ENCODE peak calls at places on chromosomes 1 and 21, in seven cellular contexts. A, Y, Z, T, S, X and O are unnamed samples.

GRCh38 chr1:3372317-3372716 is 82.1 kb upstream of the ARHGEF16 start:
- DNase-seq in A (no peak), Y (no peak), Z (no peak), T (no peak), S (peak; percentile 51), X (no peak), O (no peak)

GRCh38 chr1:42940851-42941639 is 17.6 kb downstream of the SLC2A1 start:
- DNase-seq in A (peak; percentile 91), Y (no peak), Z (peak; percentile 89), T (peak; percentile 89), S (no peak), X (no peak), O (no peak)

GRCh38 chr1:239771550-239771949 is 320.1 kb upstream of the FMN2 start:
- DNase-seq in A (no peak), Y (no peak), Z (no peak), T (no peak), S (no peak), X (no peak), O (no peak)

GRCh38 chr1:204376919-204377799 is 17.4 kb upstream of the PLEKHA6 start:
- DNase-seq in A (no peak), Y (no peak), Z (no peak), T (no peak), S (no peak), X (peak; percentile 96), O (no peak)

GRCh38 chr21:39441502-39442475 is 3.8 kb downstream of the LCA5L start:
- DNase-seq in A (no peak), Y (no peak), Z (no peak), T (peak; percentile 68), S (no peak), X (peak; percentile 37), O (peak; percentile 66)

GRCh38 chr1:39269791-39270342 is 65.4 kb downstream of the MACF1 start:
- DNase-seq in A (no peak), Y (peak; percentile 45), Z (no peak), T (peak; percentile 82), S (no peak), X (no peak), O (no peak)

GRCh38 chr1:155185783-155186265 is 12.2 kb downstream of the TRIM46 start:
- DNase-seq in A (no peak), Y (no peak), Z (no peak), T (no peak), S (no peak), X (no peak), O (no peak)

GRCh38 chr1:198699167-198700015 is 60.6 kb downstream of the PTPRC start:
- DNase-seq in A (no peak), Y (no peak), Z (no peak), T (peak; percentile 28), S (peak; percentile 76), X (peak; percentile 79), O (peak; percentile 66)

GRCh38 chr1:51963592-51964308 is 26.8 kb downstream of the RAB3B start:
- DNase-seq in A (no peak), Y (no peak), Z (no peak), T (no peak), S (no peak), X (no peak), O (no peak)

GRCh38 chr1:125085720-125086591 is 3901.2 kb downstream of the SRGAP2C start:
- DNase-seq in A (no peak), Y (no peak), Z (no peak), T (no peak), S (no peak), X (no peak), O (no peak)

GRCh38 chr1:78370356-78370755 is 120.4 kb upstream of the PTGFR start:
- DNase-seq in A (no peak), Y (no peak), Z (no peak), T (peak; percentile 53), S (no peak), X (no peak), O (peak; percentile 61)

GRCh38 chr1:91672601-91673161 is 172.0 kb downstream of the CDC7 start:
- DNase-seq in A (no peak), Y (no peak), Z (no peak), T (no peak), S (no peak), X (no peak), O (no peak)

GRCh38 chr21:29299906-29300546 is 1.3 kb downstream of the BACH1 start:
- DNase-seq in A (no peak), Y (no peak), Z (no peak), T (peak; percentile 92), S (peak; percentile 55), X (peak; percentile 30), O (peak; percentile 88)

GRCh38 chr1:201721131-201722049 is 107.6 kb upstream of the IPO9 start:
- DNase-seq in A (no peak), Y (peak; percentile 64), Z (no peak), T (peak; percentile 65), S (no peak), X (no peak), O (peak; percentile 69)

GRCh38 chr1:53468374-53468773 is 9.2 kb downstream of the DMRTB1 start:
- DNase-seq in A (no peak), Y (no peak), Z (no peak), T (no peak), S (peak; percentile 31), X (no peak), O (no peak)

GRCh38 chr1:53470155-53470554 is 11.0 kb downstream of the DMRTB1 start:
- DNase-seq in A (no peak), Y (peak; percentile 77), Z (no peak), T (peak; percentile 81), S (no peak), X (peak; percentile 61), O (peak; percentile 92)

GRCh38 chr1:53469373-53469772 is 10.2 kb downstream of the DMRTB1 start:
- DNase-seq in A (no peak), Y (no peak), Z (no peak), T (no peak), S (no peak), X (no peak), O (no peak)

GRCh38 chr1:53471000-53471399 is 11.8 kb downstream of the DMRTB1 start:
- DNase-seq in A (no peak), Y (no peak), Z (no peak), T (no peak), S (no peak), X (no peak), O (no peak)

GRCh38 chr1:53470584-53470983 is 11.4 kb downstream of the DMRTB1 start:
- DNase-seq in A (no peak), Y (no peak), Z (no peak), T (no peak), S (no peak), X (no peak), O (no peak)
- TF ChIP-seq CTCF in A (no peak), Y (no peak), Z (no peak), T (no peak), S (no peak), X (no peak), O (no peak)

GRCh38 chr21:26117324-26117971 is 53.1 kb downstream of the APP start:
- DNase-seq in A (no peak), Y (no peak), Z (no peak), T (no peak), S (no peak), X (no peak), O (no peak)

GRCh38 chr21:26118928-26119540 is 51.5 kb downstream of the APP start:
- DNase-seq in A (no peak), Y (no peak), Z (no peak), T (no peak), S (no peak), X (no peak), O (no peak)

GRCh38 chr21:26119906-26120305 is 50.7 kb downstream of the APP start:
- DNase-seq in A (no peak), Y (no peak), Z (no peak), T (no peak), S (no peak), X (no peak), O (no peak)

GRCh38 chr21:26116456-26117011 is 54.0 kb downstream of the APP start:
- DNase-seq in A (no peak), Y (no peak), Z (no peak), T (peak; percentile 57), S (no peak), X (peak; percentile 30), O (no peak)

DNA sequence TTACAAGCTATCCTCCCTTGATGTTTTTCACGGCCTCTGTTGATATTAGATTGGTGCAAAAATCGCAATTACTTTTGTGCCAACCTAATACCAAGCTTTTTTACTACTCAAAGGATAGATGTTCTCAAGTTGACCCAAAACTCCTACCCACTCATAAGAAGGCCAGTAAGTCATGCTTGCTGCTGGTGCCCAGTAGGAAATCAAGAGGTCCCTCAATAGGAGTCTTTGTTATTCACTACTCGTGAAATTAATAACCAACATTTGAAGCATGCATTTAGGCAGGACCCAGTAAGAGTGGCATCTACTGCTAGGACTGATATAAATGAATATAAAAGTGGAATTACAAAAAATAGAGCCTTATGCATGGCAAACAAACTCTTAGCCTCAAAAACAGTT is 52.6 kb downstream of the APP start:
- DNase-seq in A (no peak), Y (no peak), Z (no peak), T (no peak), S (no peak), X (no peak), O (no peak)
- H3K4me1 ChIP-seq in A (peaks cover 9% of the 10 kb centered on the region), Y (peaks cover 4% of the 10 kb centered on the region), Z (no peaks in the 10 kb centered on the region), T (no peaks in the 10 kb centered on the region), S (no peaks in the 10 kb centered on the region), X (peaks cover 23% of the 10 kb centered on the region), O (peaks cover 19% of the 10 kb centered on the region)

DNA sequence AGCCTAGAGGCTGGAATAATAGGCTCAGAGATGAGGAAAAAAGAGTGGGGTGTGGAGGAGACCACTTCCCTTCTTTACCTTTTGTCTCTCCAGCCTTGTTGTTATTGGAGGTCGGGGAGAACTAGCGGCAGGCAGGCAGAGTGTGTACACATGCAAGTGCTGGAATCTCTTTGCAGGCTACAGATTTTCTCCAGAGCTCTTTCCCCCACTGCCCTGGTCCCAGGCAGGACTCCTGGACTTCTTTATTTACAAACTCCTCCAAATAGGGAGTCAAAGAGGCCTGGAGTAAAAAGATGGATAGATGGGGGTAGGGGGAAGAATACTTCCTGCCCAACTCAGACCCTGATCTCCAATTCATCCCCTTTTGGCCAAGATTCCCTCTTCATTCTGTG is 697 bp downstream of the CA14 start:
- DNase-seq in A (no peak), Y (no peak), Z (no peak), T (no peak), S (no peak), X (no peak), O (no peak)
- H3K4me3 ChIP-seq in A (no peak overlapping the region), Y (no peak overlapping the region), Z (no peak overlapping the region), T (no peak overlapping the region), S (no peak overlapping the region), X (no peak overlapping the region), O (peak overlapping the region; percentile 61)

DNA sequence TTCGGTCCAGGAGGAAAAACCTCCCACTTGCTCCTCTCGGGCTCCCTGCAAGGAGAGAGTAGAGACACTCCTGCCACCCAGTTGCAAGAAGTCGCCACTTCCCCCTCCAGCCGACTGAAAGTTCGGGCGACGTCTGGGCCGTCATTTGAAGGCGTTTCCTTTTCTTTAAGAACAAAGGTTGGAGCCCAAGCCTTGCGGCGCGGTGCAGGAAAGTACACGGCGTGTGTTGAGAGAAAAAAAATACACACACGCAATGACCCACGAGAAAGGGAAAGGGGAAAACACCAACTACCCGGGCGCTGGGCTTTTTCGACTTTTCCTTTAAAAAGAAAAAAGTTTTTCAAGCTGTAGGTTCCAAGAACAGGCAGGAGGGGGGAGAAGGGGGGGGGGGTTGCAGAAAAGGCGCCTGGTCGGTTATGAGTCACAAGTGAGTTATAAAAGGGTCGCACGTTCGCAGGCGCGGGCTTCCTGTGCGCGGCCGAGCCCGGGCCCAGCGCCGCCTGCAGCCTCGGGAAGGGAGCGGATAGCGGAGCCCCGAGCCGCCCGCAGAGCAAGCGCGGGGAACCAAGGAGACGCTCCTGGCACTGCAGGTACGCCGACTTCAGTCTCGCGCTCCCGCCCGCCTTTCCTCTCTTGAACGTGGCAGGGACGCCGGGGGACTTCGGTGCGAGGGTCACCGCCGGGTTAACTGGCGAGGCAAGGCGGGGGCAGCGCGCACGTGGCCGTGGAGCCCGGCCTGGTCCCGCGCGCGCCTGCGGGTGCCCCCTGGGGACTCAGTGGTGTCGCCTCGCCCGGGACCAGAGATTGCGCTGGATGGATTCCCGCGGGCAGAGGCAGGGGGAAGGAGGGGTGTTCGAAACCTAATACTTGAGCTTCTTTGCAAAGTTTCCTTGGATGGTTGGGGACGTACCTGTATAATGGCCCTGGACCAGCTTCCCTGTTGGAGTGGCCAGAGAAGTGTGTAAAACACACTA is 45.3 kb downstream of the MRPL39 start:
- DNase-seq in A (no peak), Y (peak; percentile 54), Z (no peak), T (peak; percentile 80), S (peak; percentile 73), X (peak; percentile 51), O (peak; percentile 45)
- TF ChIP-seq CTCF in A (peak; percentile 41), Y (no peak), Z (no peak), T (peak; percentile 23), S (no peak), X (no peak), O (peak; percentile 42)